ENCODE peak calls at places on chromosome 1, in seven cellular contexts. H is SK-N-SH, B is HCT116, K is GM12878, C is K562, V is H1, R is HepG2. D is an unnamed sample.
A peak's percentile ranks its signal among the peaks of the same experiment; 100 is the strongest.

GRCh38 chr1:85708826-85709222 is 591 bp upstream of the ZNHIT6 start:
- DNase-seq in H (no peak), V (no peak), C (peak; percentile 46), K (no peak), R (peak; percentile 27), B (no peak), D (peak; percentile 18)

GRCh38 chr1:228231192-228231591 is 23.3 kb downstream of the OBSCN start:
- DNase-seq in K (no peak), B (no peak), C (no peak), R (no peak), V (no peak), H (no peak), D (no peak)

GRCh38 chr1:68269637-68270430 is 37.5 kb upstream of the WLS start:
- DNase-seq in R (no peak), V (no peak), C (no peak), H (no peak), B (peak; percentile 33), K (no peak), D (no peak)

GRCh38 chr1:27045973-27046558 is 33.4 kb upstream of the TENT5B start:
- DNase-seq in R (peak; percentile 38), H (peak; percentile 77), V (peak; percentile 90), C (peak; percentile 83), K (no peak), B (peak; percentile 51), D (peak; percentile 57)

GRCh38 chr1:87951852-87952251 is 623.2 kb downstream of the LMO4 start:
- DNase-seq in K (no peak), V (no peak), R (no peak), H (no peak), C (no peak), B (no peak), D (no peak)

GRCh38 chr1:231312389-231312788 is 25.3 kb downstream of the EXOC8 start:
- DNase-seq in C (no peak), R (no peak), H (no peak), B (no peak), V (no peak), K (no peak), D (no peak)

GRCh38 chr1:37792943-37793686 is 532 bp upstream of the MANEAL start:
- DNase-seq in V (peak; percentile 51), R (no peak), C (no peak), H (no peak), K (no peak), B (no peak), D (peak; percentile 26)

GRCh38 chr1:21524686-21525339 is 15.6 kb downstream of the ALPL start:
- DNase-seq in V (no peak), B (no peak), K (no peak), H (no peak), C (no peak), R (no peak), D (no peak)

GRCh38 chr1:151799179-151800022 is 5.8 kb downstream of the LINGO4 start:
- DNase-seq in B (no peak), H (no peak), R (no peak), V (no peak), K (no peak), C (no peak), D (no peak)

GRCh38 chr1:116508984-116509980 is 61.5 kb downstream of the CD58 start:
- DNase-seq in R (peak; percentile 89), V (no peak), B (peak; percentile 88), K (no peak), C (peak; percentile 45), H (no peak), D (no peak)

GRCh38 chr1:204987689-204988088 is 55.3 kb upstream of the CNTN2 start:
- DNase-seq in K (no peak), V (no peak), R (no peak), B (no peak), C (no peak), H (no peak), D (no peak)

GRCh38 chr1:12434174-12434573 is 183.8 kb downstream of the DHRS3 start:
- DNase-seq in R (no peak), H (no peak), V (no peak), C (no peak), B (peak; percentile 51), K (peak; percentile 73), D (no peak)

GRCh38 chr1:60088620-60089155 is 15.1 kb upstream of the C1orf87 start:
- DNase-seq in K (no peak), C (no peak), B (no peak), H (no peak), R (no peak), V (no peak), D (no peak)

GRCh38 chr1:77889240-77889637 is 815 bp downstream of the NEXN start:
- DNase-seq in C (no peak), B (no peak), K (no peak), H (no peak), R (peak; percentile 24), V (no peak), D (no peak)

GRCh38 chr1:109821831-109822745 is 58.4 kb upstream of the EPS8L3 start:
- DNase-seq in B (no peak), V (peak; percentile 36), K (no peak), H (no peak), C (peak; percentile 88), R (no peak), D (no peak)

GRCh38 chr1:2301607-2302291 is 73.6 kb downstream of the SKI start:
- DNase-seq in K (no peak), C (no peak), V (no peak), R (no peak), H (no peak), B (no peak), D (no peak)

GRCh38 chr1:66350001-66350547 is 183.9 kb upstream of the SGIP1 start:
- DNase-seq in R (no peak), B (peak; percentile 95), K (no peak), C (no peak), H (no peak), V (no peak), D (no peak)

GRCh38 chr1:175600721-175601440 is 142.5 kb downstream of the TNR start:
- DNase-seq in V (no peak), C (no peak), B (no peak), R (no peak), K (peak; percentile 45), H (no peak), D (no peak)

GRCh38 chr1:204464701-204465100 is 29.9 kb downstream of the PIK3C2B start:
- DNase-seq in K (no peak), R (no peak), C (no peak), V (no peak), B (no peak), H (no peak), D (no peak)

DNA sequence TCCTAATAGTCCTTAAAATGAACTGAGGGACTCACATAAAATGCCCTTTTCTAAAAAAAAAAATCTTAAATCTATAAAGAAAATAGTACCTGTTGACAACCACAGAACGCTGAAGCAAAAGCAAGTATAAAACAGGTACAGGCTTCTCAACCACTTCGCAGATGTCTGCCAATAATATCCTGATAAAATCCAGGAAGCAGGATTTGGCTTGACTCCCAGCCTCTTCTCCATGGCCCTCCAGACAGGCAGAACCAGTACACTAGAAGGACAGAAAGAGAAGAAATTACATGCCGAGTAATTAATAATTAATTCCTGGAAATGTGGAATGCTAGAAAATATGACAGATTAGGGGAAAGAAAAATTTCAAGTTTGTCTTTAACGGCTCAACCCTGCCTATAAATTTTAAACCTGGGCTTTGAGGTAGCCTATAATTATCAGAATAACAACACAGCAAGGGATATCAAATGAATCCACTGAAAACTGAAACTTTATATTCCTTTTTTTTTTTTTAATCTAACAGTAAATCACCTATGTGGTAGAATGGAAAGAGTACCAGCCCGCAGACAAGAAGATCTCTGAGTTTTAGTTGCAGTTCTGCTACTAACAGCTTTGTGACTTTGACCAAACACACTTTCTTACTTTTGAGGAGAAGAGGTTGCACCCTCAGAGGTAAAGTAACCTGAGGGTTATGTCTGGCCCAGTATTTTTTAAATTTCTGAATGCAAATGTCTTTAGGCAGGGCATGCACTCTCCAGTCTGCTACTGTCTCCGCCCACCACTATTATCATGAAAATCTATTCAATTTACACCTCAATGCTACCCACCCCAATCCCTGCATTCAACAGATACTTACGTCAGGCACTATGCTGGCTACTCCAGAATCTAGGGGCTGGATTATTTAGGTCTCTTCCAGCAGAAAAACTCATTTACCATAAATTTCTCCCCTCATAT is 2.7 kb downstream of the KIAA0319L start:
- DNase-seq in B (no peak), C (no peak), K (no peak), R (no peak), V (no peak), H (no peak), D (no peak)
- TF ChIP-seq JUND in B (no peak), C (no peak), K (no peak), R (no peak), V (peak; percentile 60), H (no peak), D (no peak)

GRCh38 chr1:71464016-71464415 is 383.2 kb upstream of the ZRANB2 start:
- DNase-seq in R (no peak), B (no peak), H (no peak), K (no peak), C (no peak), V (no peak), D (no peak)
- TF ChIP-seq JUND in R (no peak), B (no peak), H (no peak), K (no peak), C (no peak), V (no peak), D (no peak)

DNA sequence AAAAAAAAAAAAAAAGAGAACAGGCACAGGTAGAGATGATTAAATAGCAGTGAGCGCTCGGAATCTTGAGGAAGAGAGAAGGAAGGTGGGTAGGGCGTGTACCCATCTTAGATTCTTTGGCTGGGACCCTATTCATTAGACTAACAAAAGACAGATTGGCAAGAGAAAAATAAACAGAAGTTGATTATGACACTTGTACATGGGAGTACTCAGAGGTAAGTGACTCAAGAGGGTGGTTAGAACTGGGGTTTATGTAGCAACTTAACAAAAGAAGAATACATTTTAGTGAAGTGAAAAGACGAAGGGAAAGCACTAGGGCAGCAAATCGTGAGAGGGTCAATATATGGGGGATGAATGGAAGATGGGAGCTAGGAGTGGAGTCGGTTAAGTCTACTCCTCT is 25.7 kb upstream of the RCC2 start:
- DNase-seq in R (no peak), K (no peak), C (no peak), V (no peak), B (no peak), H (no peak), D (no peak)
- TF ChIP-seq JUND in R (no peak), K (no peak), C (no peak), V (no peak), B (no peak), H (no peak), D (no peak)

GRCh38 chr1:36382669-36383068 is 3.1 kb downstream of the STK40 start:
- DNase-seq in C (no peak), V (no peak), B (no peak), K (no peak), R (no peak), H (no peak), D (no peak)

GRCh38 chr1:36380003-36380631 is 5.6 kb downstream of the STK40 start:
- DNase-seq in R (peak; percentile 65), H (peak; percentile 43), K (no peak), B (no peak), V (no peak), C (no peak), D (no peak)

GRCh38 chr1:36382231-36382630 is 3.5 kb downstream of the STK40 start:
- DNase-seq in C (no peak), K (no peak), B (no peak), R (no peak), H (no peak), V (no peak), D (no peak)

GRCh38 chr1:36380782-36381181 is 4.9 kb downstream of the STK40 start:
- DNase-seq in H (no peak), C (no peak), R (no peak), V (no peak), K (no peak), B (no peak), D (no peak)

GRCh38 chr1:36381405-36381804 is 4.3 kb downstream of the STK40 start:
- DNase-seq in K (no peak), H (no peak), V (no peak), B (no peak), R (no peak), C (no peak), D (no peak)
- TF ChIP-seq JUND in K (no peak), H (no peak), V (no peak), B (no peak), R (no peak), C (no peak), D (no peak)